ENCODE peak calls at places on chromosomes 13 and 19, in six cellular contexts. One of them, this sample, is unnamed.
A peak's percentile ranks its signal among the peaks of the same experiment; 100 is the strongest.

GRCh38 chr13:50724438-50724837 is 119.1 kb downstream of the DLEU7 start:
- DNase-seq in AG09319: no peak
- DNase-seq in nephron progenitor cell: no peak
- DNase-seq in stromal cell of bone marrow: no peak
- DNase-seq in AG08395: no peak
- DNase-seq in skeletal muscle cell: no peak
- DNase-seq in this sample: no peak

GRCh38 chr13:78228211-78228610 is 309.6 kb upstream of the EDNRB start:
- DNase-seq in AG09319: no peak
- DNase-seq in nephron progenitor cell: no peak
- DNase-seq in stromal cell of bone marrow: no peak
- DNase-seq in AG08395: no peak
- DNase-seq in skeletal muscle cell: no peak
- DNase-seq in this sample: no peak

GRCh38 chr19:55688422-55689218 is 13.6 kb downstream of the EPN1 start:
- DNase-seq in AG09319: no peak
- DNase-seq in nephron progenitor cell: peak; percentile 28
- DNase-seq in stromal cell of bone marrow: no peak
- DNase-seq in AG08395: no peak
- DNase-seq in skeletal muscle cell: no peak
- DNase-seq in this sample: no peak

GRCh38 chr19:408441-409005 is 424 bp downstream of the C2CD4C start:
- DNase-seq in AG09319: no peak
- DNase-seq in nephron progenitor cell: peak; percentile 48
- DNase-seq in stromal cell of bone marrow: no peak
- DNase-seq in AG08395: no peak
- DNase-seq in skeletal muscle cell: no peak
- DNase-seq in this sample: no peak

GRCh38 chr13:48687249-48687648 is 33.5 kb downstream of the CYSLTR2 start:
- DNase-seq in AG09319: no peak
- DNase-seq in nephron progenitor cell: no peak
- DNase-seq in stromal cell of bone marrow: no peak
- DNase-seq in AG08395: no peak
- DNase-seq in skeletal muscle cell: no peak
- DNase-seq in this sample: no peak

GRCh38 chr13:50073340-50073739 is 58.1 kb downstream of the KCNRG start:
- DNase-seq in AG09319: no peak
- DNase-seq in nephron progenitor cell: no peak
- DNase-seq in stromal cell of bone marrow: no peak
- DNase-seq in AG08395: no peak
- DNase-seq in skeletal muscle cell: no peak
- DNase-seq in this sample: no peak

GRCh38 chr13:76697277-76697676 is 188.9 kb downstream of the KCTD12 start:
- DNase-seq in AG09319: no peak
- DNase-seq in nephron progenitor cell: no peak
- DNase-seq in stromal cell of bone marrow: no peak
- DNase-seq in AG08395: no peak
- DNase-seq in skeletal muscle cell: no peak
- DNase-seq in this sample: no peak

GRCh38 chr19:1987197-1988187 is 28.0 kb downstream of the BTBD2 start:
- DNase-seq in AG09319: no peak
- DNase-seq in nephron progenitor cell: no peak
- DNase-seq in stromal cell of bone marrow: no peak
- DNase-seq in AG08395: no peak
- DNase-seq in skeletal muscle cell: no peak
- DNase-seq in this sample: no peak

GRCh38 chr13:31951215-31951678 is 80.3 kb upstream of the FRY start:
- DNase-seq in AG09319: no peak
- DNase-seq in nephron progenitor cell: no peak
- DNase-seq in stromal cell of bone marrow: no peak
- DNase-seq in AG08395: peak; percentile 46
- DNase-seq in skeletal muscle cell: no peak
- DNase-seq in this sample: no peak

GRCh38 chr13:79777504-79777903 is 296.5 kb downstream of the NDFIP2 start:
- DNase-seq in AG09319: no peak
- DNase-seq in nephron progenitor cell: no peak
- DNase-seq in stromal cell of bone marrow: no peak
- DNase-seq in AG08395: no peak
- DNase-seq in skeletal muscle cell: no peak
- DNase-seq in this sample: no peak

GRCh38 chr13:38346764-38347163 is 2.9 kb upstream of the UFM1 start:
- DNase-seq in AG09319: no peak
- DNase-seq in nephron progenitor cell: no peak
- DNase-seq in stromal cell of bone marrow: no peak
- DNase-seq in AG08395: no peak
- DNase-seq in skeletal muscle cell: no peak
- DNase-seq in this sample: no peak

GRCh38 chr19:21110183-21110582 is 28.2 kb downstream of the ZNF714 start:
- DNase-seq in AG09319: no peak
- DNase-seq in nephron progenitor cell: no peak
- DNase-seq in stromal cell of bone marrow: no peak
- DNase-seq in AG08395: no peak
- DNase-seq in skeletal muscle cell: no peak
- DNase-seq in this sample: no peak

GRCh38 chr13:20461481-20461859 is 64.2 kb downstream of the CRYL1 start:
- DNase-seq in AG09319: no peak
- DNase-seq in nephron progenitor cell: no peak
- DNase-seq in stromal cell of bone marrow: peak; percentile 15
- DNase-seq in AG08395: peak; percentile 22
- DNase-seq in skeletal muscle cell: peak; percentile 33
- DNase-seq in this sample: no peak

GRCh38 chr19:48878219-48879024 is 6.2 kb downstream of the PPP1R15A start:
- DNase-seq in AG09319: no peak
- DNase-seq in nephron progenitor cell: no peak
- DNase-seq in stromal cell of bone marrow: no peak
- DNase-seq in AG08395: no peak
- DNase-seq in skeletal muscle cell: no peak
- DNase-seq in this sample: no peak

GRCh38 chr13:50127017-50127725 is 111.9 kb downstream of the KCNRG start:
- DNase-seq in AG09319: no peak
- DNase-seq in nephron progenitor cell: peak; percentile 51
- DNase-seq in stromal cell of bone marrow: no peak
- DNase-seq in AG08395: no peak
- DNase-seq in skeletal muscle cell: no peak
- DNase-seq in this sample: no peak

GRCh38 chr13:97932006-97932405 is 21.5 kb upstream of the IPO5 start:
- DNase-seq in AG09319: no peak
- DNase-seq in nephron progenitor cell: no peak
- DNase-seq in stromal cell of bone marrow: no peak
- DNase-seq in AG08395: no peak
- DNase-seq in skeletal muscle cell: no peak
- DNase-seq in this sample: no peak

GRCh38 chr19:50478901-50479715 is 2.5 kb upstream of the GARIN5A start:
- DNase-seq in AG09319: peak; percentile 1
- DNase-seq in nephron progenitor cell: no peak
- DNase-seq in stromal cell of bone marrow: no peak
- DNase-seq in AG08395: peak; percentile 41
- DNase-seq in skeletal muscle cell: no peak
- DNase-seq in this sample: no peak

GRCh38 chr19:29927944-29928669 is 13.9 kb upstream of the URI1 start:
- DNase-seq in AG09319: no peak
- DNase-seq in nephron progenitor cell: peak; percentile 8
- DNase-seq in stromal cell of bone marrow: no peak
- DNase-seq in AG08395: no peak
- DNase-seq in skeletal muscle cell: no peak
- DNase-seq in this sample: no peak

GRCh38 chr19:372306-372890 is 27.8 kb upstream of the MIER2 start:
- DNase-seq in AG09319: peak; percentile 54
- DNase-seq in nephron progenitor cell: no peak
- DNase-seq in stromal cell of bone marrow: peak; percentile 8
- DNase-seq in AG08395: peak; percentile 91
- DNase-seq in skeletal muscle cell: peak; percentile 23
- DNase-seq in this sample: no peak

GRCh38 chr13:30364133-30364532 is 56.8 kb upstream of the KATNAL1 start:
- DNase-seq in AG09319: no peak
- DNase-seq in nephron progenitor cell: no peak
- DNase-seq in stromal cell of bone marrow: no peak
- DNase-seq in AG08395: no peak
- DNase-seq in skeletal muscle cell: no peak
- DNase-seq in this sample: no peak

GRCh38 chr13:44342741-44343140 is 30.9 kb upstream of the SERP2 start:
- DNase-seq in AG09319: no peak
- DNase-seq in nephron progenitor cell: no peak
- DNase-seq in stromal cell of bone marrow: no peak
- DNase-seq in AG08395: no peak
- DNase-seq in skeletal muscle cell: no peak
- DNase-seq in this sample: no peak

GRCh38 chr13:110250258-110250891 is 56.6 kb downstream of the COL4A1 start:
- DNase-seq in AG09319: peak; percentile 23
- DNase-seq in nephron progenitor cell: no peak
- DNase-seq in stromal cell of bone marrow: peak; percentile 86
- DNase-seq in AG08395: peak; percentile 70
- DNase-seq in skeletal muscle cell: peak; percentile 66
- DNase-seq in this sample: no peak

GRCh38 chr19:44260343-44260681 is 626 bp downstream of the ZNF233 start:
- DNase-seq in AG09319: no peak
- DNase-seq in nephron progenitor cell: no peak
- DNase-seq in stromal cell of bone marrow: no peak
- DNase-seq in AG08395: no peak
- DNase-seq in skeletal muscle cell: no peak
- DNase-seq in this sample: no peak

GRCh38 chr19:16452321-16452720 is 19.4 kb downstream of the EPS15L1 start:
- DNase-seq in AG09319: no peak
- DNase-seq in nephron progenitor cell: no peak
- DNase-seq in stromal cell of bone marrow: no peak
- DNase-seq in AG08395: no peak
- DNase-seq in skeletal muscle cell: no peak
- DNase-seq in this sample: no peak

GRCh38 chr13:59413121-59413520 is 750.6 kb downstream of the DIAPH3 start:
- DNase-seq in AG09319: no peak
- DNase-seq in nephron progenitor cell: no peak
- DNase-seq in stromal cell of bone marrow: no peak
- DNase-seq in AG08395: no peak
- DNase-seq in skeletal muscle cell: no peak
- DNase-seq in this sample: no peak

GRCh38 chr13:96033220-96034015 is 19.8 kb downstream of the UGGT2 start:
- DNase-seq in AG09319: no peak
- DNase-seq in nephron progenitor cell: no peak
- DNase-seq in stromal cell of bone marrow: no peak
- DNase-seq in AG08395: no peak
- DNase-seq in skeletal muscle cell: no peak
- DNase-seq in this sample: no peak

GRCh38 chr19:10043286-10043927 is 30.1 kb downstream of the RDH8 start:
- DNase-seq in AG09319: no peak
- DNase-seq in nephron progenitor cell: no peak
- DNase-seq in stromal cell of bone marrow: no peak
- DNase-seq in AG08395: no peak
- DNase-seq in skeletal muscle cell: no peak
- DNase-seq in this sample: no peak

GRCh38 chr13:20814224-20814910 is 40.6 kb upstream of the EEF1AKMT1 start:
- DNase-seq in AG09319: peak; percentile 77
- DNase-seq in nephron progenitor cell: no peak
- DNase-seq in stromal cell of bone marrow: peak; percentile 84
- DNase-seq in AG08395: peak; percentile 91
- DNase-seq in skeletal muscle cell: peak; percentile 90
- DNase-seq in this sample: peak; percentile 51

GRCh38 chr13:90746230-90746629 is 601.3 kb upstream of the MIR17HG start:
- DNase-seq in AG09319: no peak
- DNase-seq in nephron progenitor cell: no peak
- DNase-seq in stromal cell of bone marrow: no peak
- DNase-seq in AG08395: no peak
- DNase-seq in skeletal muscle cell: no peak
- DNase-seq in this sample: no peak

GRCh38 chr13:31200636-31200970 is 828 bp downstream of the B3GLCT start:
- DNase-seq in AG09319: no peak
- DNase-seq in nephron progenitor cell: peak; percentile 71
- DNase-seq in stromal cell of bone marrow: no peak
- DNase-seq in AG08395: peak; percentile 40
- DNase-seq in skeletal muscle cell: no peak
- DNase-seq in this sample: no peak

GRCh38 chr19:35025969-35026368 is 4.3 kb upstream of the SCN1B start:
- DNase-seq in AG09319: no peak
- DNase-seq in nephron progenitor cell: no peak
- DNase-seq in stromal cell of bone marrow: no peak
- DNase-seq in AG08395: no peak
- DNase-seq in skeletal muscle cell: no peak
- DNase-seq in this sample: no peak

GRCh38 chr19:27672309-27673047 is 1540.5 kb downstream of the UQCRFS1 start:
- DNase-seq in AG09319: no peak
- DNase-seq in nephron progenitor cell: no peak
- DNase-seq in stromal cell of bone marrow: no peak
- DNase-seq in AG08395: no peak
- DNase-seq in skeletal muscle cell: no peak
- DNase-seq in this sample: no peak

GRCh38 chr13:33123066-33123940 is 107.1 kb downstream of the KL start:
- DNase-seq in AG09319: no peak
- DNase-seq in nephron progenitor cell: no peak
- DNase-seq in stromal cell of bone marrow: no peak
- DNase-seq in AG08395: no peak
- DNase-seq in skeletal muscle cell: no peak
- DNase-seq in this sample: no peak

This sample was measured in amniotic stem cell.